ENCODE peak calls at places on chromosomes 1 and 21, in seven cellular contexts. One of them, this sample, is unnamed. For H3K4me1 and H3K9me3, the result is how much of the 10 kb centered on the place peaks cover.

GRCh38 chr1:231040019-231040799 is at the start of gene FAM89A:
- DNase-seq in Panc1: no peak
- DNase-seq in tibial artery: peak
- DNase-seq in OCI-LY7: peak
- DNase-seq in heart left ventricle: peak
- DNase-seq in lower lobe of right lung: peak
- DNase-seq in pancreas: peak
- DNase-seq in this sample: no peak

GRCh38 chr21:36073181-36073580 is 3.4 kb downstream of the CBR1 start:
- DNase-seq in Panc1: no peak
- DNase-seq in tibial artery: no peak
- DNase-seq in OCI-LY7: no peak
- DNase-seq in heart left ventricle: no peak
- DNase-seq in lower lobe of right lung: no peak
- DNase-seq in pancreas: no peak
- DNase-seq in this sample: no peak

GRCh38 chr1:55526716-55527115 is 311.6 kb upstream of the USP24 start:
- DNase-seq in Panc1: no peak
- DNase-seq in tibial artery: no peak
- DNase-seq in OCI-LY7: no peak
- DNase-seq in heart left ventricle: no peak
- DNase-seq in lower lobe of right lung: no peak
- DNase-seq in pancreas: no peak
- DNase-seq in this sample: no peak

GRCh38 chr1:187692799-187693198 is 864.0 kb downstream of the PLA2G4A start:
- DNase-seq in Panc1: no peak
- DNase-seq in tibial artery: no peak
- DNase-seq in OCI-LY7: no peak
- DNase-seq in heart left ventricle: no peak
- DNase-seq in lower lobe of right lung: no peak
- DNase-seq in pancreas: no peak
- DNase-seq in this sample: no peak

GRCh38 chr1:204212715-204213114 is 1.1 kb downstream of the GOLT1A start:
- DNase-seq in Panc1: no peak
- DNase-seq in tibial artery: no peak
- DNase-seq in OCI-LY7: no peak
- DNase-seq in heart left ventricle: no peak
- DNase-seq in lower lobe of right lung: no peak
- DNase-seq in pancreas: no peak
- DNase-seq in this sample: no peak

GRCh38 chr1:46539968-46540367 is 11.5 kb downstream of the KNCN start:
- DNase-seq in Panc1: peak
- DNase-seq in tibial artery: no peak
- DNase-seq in OCI-LY7: no peak
- DNase-seq in heart left ventricle: no peak
- DNase-seq in lower lobe of right lung: no peak
- DNase-seq in pancreas: no peak
- DNase-seq in this sample: no peak

GRCh38 chr1:12075195-12076114 is 12.4 kb downstream of the TNFRSF8 start:
- DNase-seq in Panc1: no peak
- DNase-seq in tibial artery: no peak
- DNase-seq in OCI-LY7: no peak
- DNase-seq in heart left ventricle: peak
- DNase-seq in lower lobe of right lung: no peak
- DNase-seq in pancreas: no peak
- DNase-seq in this sample: no peak

GRCh38 chr1:55064861-55065263 is 25.5 kb downstream of the PCSK9 start:
- DNase-seq in Panc1: peak
- DNase-seq in tibial artery: no peak
- DNase-seq in OCI-LY7: no peak
- DNase-seq in heart left ventricle: peak
- DNase-seq in lower lobe of right lung: no peak
- DNase-seq in pancreas: no peak
- DNase-seq in this sample: no peak

GRCh38 chr1:224185208-224185607 is 2.2 kb downstream of the DEGS1 start:
- DNase-seq in Panc1: no peak
- DNase-seq in tibial artery: no peak
- DNase-seq in OCI-LY7: peak
- DNase-seq in heart left ventricle: no peak
- DNase-seq in lower lobe of right lung: no peak
- DNase-seq in pancreas: no peak
- DNase-seq in this sample: no peak

GRCh38 chr1:226708342-226708780 is 30.7 kb downstream of the ITPKB start:
- DNase-seq in Panc1: no peak
- DNase-seq in tibial artery: no peak
- DNase-seq in OCI-LY7: no peak
- DNase-seq in heart left ventricle: no peak
- DNase-seq in lower lobe of right lung: no peak
- DNase-seq in pancreas: no peak
- DNase-seq in this sample: no peak

GRCh38 chr1:9081473-9081872 is 12.0 kb upstream of the SLC2A5 start:
- DNase-seq in Panc1: no peak
- DNase-seq in tibial artery: no peak
- DNase-seq in OCI-LY7: peak
- DNase-seq in heart left ventricle: no peak
- DNase-seq in lower lobe of right lung: no peak
- DNase-seq in pancreas: no peak
- DNase-seq in this sample: no peak

GRCh38 chr1:2128189-2128901 is 66.2 kb downstream of the FAAP20 start:
- DNase-seq in Panc1: no peak
- DNase-seq in tibial artery: no peak
- DNase-seq in OCI-LY7: no peak
- DNase-seq in heart left ventricle: no peak
- DNase-seq in lower lobe of right lung: peak
- DNase-seq in pancreas: no peak
- DNase-seq in this sample: no peak

GRCh38 chr1:179251675-179252074 is 22.2 kb upstream of the ABL2 start:
- DNase-seq in Panc1: peak
- DNase-seq in tibial artery: no peak
- DNase-seq in OCI-LY7: peak
- DNase-seq in heart left ventricle: no peak
- DNase-seq in lower lobe of right lung: no peak
- DNase-seq in pancreas: no peak
- DNase-seq in this sample: no peak

GRCh38 chr1:85313888-85314696 is 37.7 kb upstream of the BCL10 start:
- DNase-seq in Panc1: peak
- DNase-seq in tibial artery: peak
- DNase-seq in OCI-LY7: no peak
- DNase-seq in heart left ventricle: peak
- DNase-seq in lower lobe of right lung: no peak
- DNase-seq in pancreas: no peak
- DNase-seq in this sample: no peak

GRCh38 chr21:43754948-43755781 is 20.9 kb downstream of the CSTB start:
- DNase-seq in Panc1: no peak
- DNase-seq in tibial artery: no peak
- DNase-seq in OCI-LY7: no peak
- DNase-seq in heart left ventricle: no peak
- DNase-seq in lower lobe of right lung: no peak
- DNase-seq in pancreas: peak
- DNase-seq in this sample: no peak

GRCh38 chr1:40197656-40198055 is 36.5 kb downstream of the RLF start:
- DNase-seq in Panc1: no peak
- DNase-seq in tibial artery: no peak
- DNase-seq in OCI-LY7: peak
- DNase-seq in heart left ventricle: no peak
- DNase-seq in lower lobe of right lung: no peak
- DNase-seq in pancreas: no peak
- DNase-seq in this sample: no peak

GRCh38 chr1:8379513-8380186 is 61.7 kb downstream of the SLC45A1 start:
- DNase-seq in Panc1: no peak
- DNase-seq in tibial artery: peak
- DNase-seq in OCI-LY7: no peak
- DNase-seq in heart left ventricle: no peak
- DNase-seq in lower lobe of right lung: no peak
- DNase-seq in pancreas: no peak
- DNase-seq in this sample: no peak

GRCh38 chr1:7962011-7962335 is 462 bp downstream of the PARK7 start:
- DNase-seq in Panc1: no peak
- DNase-seq in tibial artery: no peak
- DNase-seq in OCI-LY7: no peak
- DNase-seq in heart left ventricle: no peak
- DNase-seq in lower lobe of right lung: no peak
- DNase-seq in pancreas: no peak
- DNase-seq in this sample: no peak

GRCh38 chr1:167984886-167985489 is 48.1 kb upstream of the MPC2 start:
- DNase-seq in Panc1: no peak
- DNase-seq in tibial artery: no peak
- DNase-seq in OCI-LY7: no peak
- DNase-seq in heart left ventricle: no peak
- DNase-seq in lower lobe of right lung: no peak
- DNase-seq in pancreas: no peak
- DNase-seq in this sample: no peak

GRCh38 chr1:57489342-57490036 is 65.6 kb upstream of the DAB1 start:
- DNase-seq in Panc1: no peak
- DNase-seq in tibial artery: no peak
- DNase-seq in OCI-LY7: no peak
- DNase-seq in heart left ventricle: no peak
- DNase-seq in lower lobe of right lung: no peak
- DNase-seq in pancreas: no peak
- DNase-seq in this sample: no peak

GRCh38 chr1:58592521-58593134 is 15.6 kb upstream of the TACSTD2 start:
- DNase-seq in Panc1: no peak
- DNase-seq in tibial artery: peak
- DNase-seq in OCI-LY7: no peak
- DNase-seq in heart left ventricle: peak
- DNase-seq in lower lobe of right lung: peak
- DNase-seq in pancreas: peak
- DNase-seq in this sample: no peak

GRCh38 chr1:42690477-42691156 is 8.4 kb downstream of the YBX1 start:
- DNase-seq in Panc1: no peak
- DNase-seq in tibial artery: no peak
- DNase-seq in OCI-LY7: no peak
- DNase-seq in heart left ventricle: no peak
- DNase-seq in lower lobe of right lung: no peak
- DNase-seq in pancreas: no peak
- DNase-seq in this sample: no peak
- H3K4me1 ChIP-seq in Panc1: half or more
- H3K4me1 ChIP-seq in tibial artery: under half
- H3K4me1 ChIP-seq in OCI-LY7: half or more
- H3K4me1 ChIP-seq in heart left ventricle: half or more
- H3K4me1 ChIP-seq in lower lobe of right lung: half or more
- H3K4me1 ChIP-seq in pancreas: half or more
- H3K4me1 ChIP-seq in this sample: under half

GRCh38 chr1:152533327-152533938 is 19.2 kb downstream of the CRCT1 start:
- DNase-seq in Panc1: peak
- DNase-seq in tibial artery: no peak
- DNase-seq in OCI-LY7: peak
- DNase-seq in heart left ventricle: no peak
- DNase-seq in lower lobe of right lung: no peak
- DNase-seq in pancreas: no peak
- DNase-seq in this sample: no peak
- H3K9me3 ChIP-seq in Panc1: under half
- H3K9me3 ChIP-seq in tibial artery: under half
- H3K9me3 ChIP-seq in OCI-LY7: under half
- H3K9me3 ChIP-seq in heart left ventricle: under half
- H3K9me3 ChIP-seq in lower lobe of right lung: under half
- H3K9me3 ChIP-seq in pancreas: under half
- H3K9me3 ChIP-seq in this sample: under half

GRCh38 chr1:83999316-83999819 is 436 bp upstream of the TTLL7 start:
- DNase-seq in Panc1: peak
- DNase-seq in tibial artery: peak
- DNase-seq in OCI-LY7: peak
- DNase-seq in heart left ventricle: no peak
- DNase-seq in lower lobe of right lung: peak
- DNase-seq in pancreas: peak
- DNase-seq in this sample: peak

GRCh38 chr1:83996621-83997020 is 2.3 kb downstream of the TTLL7 start:
- DNase-seq in Panc1: no peak
- DNase-seq in tibial artery: no peak
- DNase-seq in OCI-LY7: no peak
- DNase-seq in heart left ventricle: no peak
- DNase-seq in lower lobe of right lung: no peak
- DNase-seq in pancreas: no peak
- DNase-seq in this sample: no peak

GRCh38 chr1:83996175-83996574 is 2.8 kb downstream of the TTLL7 start:
- DNase-seq in Panc1: no peak
- DNase-seq in tibial artery: no peak
- DNase-seq in OCI-LY7: no peak
- DNase-seq in heart left ventricle: no peak
- DNase-seq in lower lobe of right lung: no peak
- DNase-seq in pancreas: no peak
- DNase-seq in this sample: no peak

GRCh38 chr1:83998599-83999315 is at the start of gene TTLL7:
- DNase-seq in Panc1: no peak
- DNase-seq in tibial artery: peak
- DNase-seq in OCI-LY7: peak
- DNase-seq in heart left ventricle: peak
- DNase-seq in lower lobe of right lung: peak
- DNase-seq in pancreas: peak
- DNase-seq in this sample: peak

DNA sequence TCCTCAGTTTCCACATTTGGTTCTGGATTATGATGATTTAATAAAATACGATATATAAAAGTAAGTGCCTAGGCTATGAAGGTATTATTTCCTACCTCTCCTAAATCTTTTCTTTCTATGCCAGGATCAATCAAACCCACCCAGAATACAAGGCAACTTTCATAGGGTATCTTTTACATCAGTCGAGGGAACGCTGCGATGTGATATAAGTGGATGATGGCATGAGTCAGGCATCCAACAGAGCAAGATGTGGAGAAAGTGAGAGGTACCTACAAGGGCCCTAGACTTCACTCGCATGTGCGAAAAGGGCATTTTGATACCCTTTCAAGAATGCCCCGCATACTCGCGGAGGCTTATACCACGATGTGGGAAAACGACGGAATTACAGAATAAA is 730 bp downstream of the TTLL7 start:
- DNase-seq in Panc1: no peak
- DNase-seq in tibial artery: no peak
- DNase-seq in OCI-LY7: no peak
- DNase-seq in heart left ventricle: no peak
- DNase-seq in lower lobe of right lung: no peak
- DNase-seq in pancreas: no peak
- DNase-seq in this sample: no peak
- H3K27ac ChIP-seq in Panc1: peak
- H3K27ac ChIP-seq in tibial artery: peak
- H3K27ac ChIP-seq in OCI-LY7: no peak
- H3K27ac ChIP-seq in heart left ventricle: peak
- H3K27ac ChIP-seq in lower lobe of right lung: peak
- H3K27ac ChIP-seq in pancreas: peak
- H3K27ac ChIP-seq in this sample: no peak

GRCh38 chr1:107871259-107871658 is 93.7 kb downstream of the VAV3 start:
- DNase-seq in Panc1: no peak
- DNase-seq in tibial artery: no peak
- DNase-seq in OCI-LY7: no peak
- DNase-seq in heart left ventricle: no peak
- DNase-seq in lower lobe of right lung: no peak
- DNase-seq in pancreas: no peak
- DNase-seq in this sample: no peak

GRCh38 chr1:107877092-107877491 is 87.9 kb downstream of the VAV3 start:
- DNase-seq in Panc1: no peak
- DNase-seq in tibial artery: no peak
- DNase-seq in OCI-LY7: no peak
- DNase-seq in heart left ventricle: no peak
- DNase-seq in lower lobe of right lung: no peak
- DNase-seq in pancreas: no peak
- DNase-seq in this sample: no peak

GRCh38 chr1:107871687-107872086 is 93.3 kb downstream of the VAV3 start:
- DNase-seq in Panc1: no peak
- DNase-seq in tibial artery: no peak
- DNase-seq in OCI-LY7: no peak
- DNase-seq in heart left ventricle: no peak
- DNase-seq in lower lobe of right lung: no peak
- DNase-seq in pancreas: no peak
- DNase-seq in this sample: no peak

GRCh38 chr1:107875689-107876088 is 89.3 kb downstream of the VAV3 start:
- DNase-seq in Panc1: no peak
- DNase-seq in tibial artery: no peak
- DNase-seq in OCI-LY7: no peak
- DNase-seq in heart left ventricle: no peak
- DNase-seq in lower lobe of right lung: no peak
- DNase-seq in pancreas: no peak
- DNase-seq in this sample: no peak

GRCh38 chr1:107874221-107874620 is 90.8 kb downstream of the VAV3 start:
- DNase-seq in Panc1: no peak
- DNase-seq in tibial artery: no peak
- DNase-seq in OCI-LY7: no peak
- DNase-seq in heart left ventricle: no peak
- DNase-seq in lower lobe of right lung: no peak
- DNase-seq in pancreas: no peak
- DNase-seq in this sample: no peak
- H3K4me1 ChIP-seq in Panc1: under half
- H3K4me1 ChIP-seq in tibial artery: under half
- H3K4me1 ChIP-seq in OCI-LY7: half or more
- H3K4me1 ChIP-seq in heart left ventricle: under half
- H3K4me1 ChIP-seq in lower lobe of right lung: under half
- H3K4me1 ChIP-seq in pancreas: under half
- H3K4me1 ChIP-seq in this sample: under half